ENCODE peak calls at places on chromosomes 1 and 21, in seven cellular contexts. T is NB4; I is CD8-positive, alpha-beta T cell; Z is heart right ventricle; J is activated T-helper 1 cell treated with anti-CD3 and anti-CD28 coated beads, Interleukin-12 subunit alpha, Interleukin-12 subunit beta, Interleukin-2, Interleukin-4 antibody, amounts not matched to agents 30 ng/mL and 10 ng/mL and 1 ng/mL, durations not matched to agents 14 hours and 24 hours and 36 hours; F is Calu3; C is upper lobe of right lung. D is an unnamed sample.

GRCh38 chr1:10228528-10228927 is 18.2 kb downstream of the KIF1B start:
- DNase-seq in J (no peak), F (no peak), I (no peak), T (no peak), C (no peak), Z (no peak), D (no peak)

GRCh38 chr1:81477704-81478103 is 323.0 kb upstream of the ADGRL2 start:
- DNase-seq in T (no peak), Z (no peak), F (no peak), I (no peak), C (no peak), J (no peak), D (no peak)

GRCh38 chr1:241942738-241943137 is 14.8 kb upstream of the BECN2 start:
- DNase-seq in T (no peak), Z (no peak), C (no peak), J (no peak), F (no peak), I (no peak), D (no peak)

GRCh38 chr1:222339371-222339947 is 208.4 kb downstream of the HHIPL2 start:
- DNase-seq in J (no peak), F (no peak), Z (no peak), C (no peak), T (no peak), I (no peak), D (no peak)

GRCh38 chr1:213564215-213564659 is 423.5 kb upstream of the PROX1 start:
- DNase-seq in J (no peak), Z (no peak), F (peak; percentile 24), I (no peak), C (no peak), T (peak; percentile 45), D (peak; percentile 88)

GRCh38 chr21:39104911-39105310 is 78.3 kb downstream of the PSMG1 start:
- DNase-seq in F (no peak), T (peak; percentile 56), J (no peak), Z (no peak), C (no peak), I (no peak), D (no peak)

GRCh38 chr1:85224734-85225623 is 24.2 kb upstream of the SYDE2 start:
- DNase-seq in C (peak; percentile 70), J (no peak), T (no peak), F (peak; percentile 82), Z (peak; percentile 25), I (no peak), D (peak; percentile 80)

GRCh38 chr1:20950689-20951088 is 163.6 kb upstream of the HP1BP3 start:
- DNase-seq in F (no peak), J (no peak), Z (no peak), T (no peak), C (no peak), I (no peak), D (no peak)

GRCh38 chr1:223652436-223652901 is 13.0 kb downstream of the CAPN8 start:
- DNase-seq in C (no peak), Z (no peak), F (no peak), T (no peak), I (no peak), J (no peak), D (no peak)

GRCh38 chr1:205191617-205192016 is 19.9 kb downstream of the DSTYK start:
- DNase-seq in F (no peak), I (no peak), C (no peak), Z (no peak), J (no peak), T (no peak), D (no peak)

D was measured in small intestine.